ENCODE peak calls at places on chromosomes 13 and 19, in ten cellular contexts. C, E, W, H, B, A, P, I, Y and V are unnamed samples.

GRCh38 chr19:55437410-55437809 is 5.7 kb downstream of the SHISA7 start:
- DNase-seq in I (no peak), B (no peak), C (no peak), W (peak), A (no peak), P (peak), H (peak), E (peak), Y (peak), V (no peak)

GRCh38 chr13:27797228-27797624 is 4.9 kb downstream of the GSX1 start:
- DNase-seq in A (no peak), H (peak), W (no peak), I (no peak), C (no peak), E (no peak), P (peak), Y (peak), B (peak), V (no peak)

GRCh38 chr13:76455960-76456359 is 430.2 kb downstream of the KCTD12 start:
- DNase-seq in A (no peak), C (no peak), Y (no peak), B (no peak), P (peak), W (no peak), E (no peak), H (peak), I (peak), V (no peak)

GRCh38 chr19:940591-941291 is 14.9 kb downstream of the ARID3A start:
- DNase-seq in E (peak), A (peak), W (no peak), C (peak), H (peak), B (peak), I (no peak), P (no peak), Y (no peak), V (no peak)

GRCh38 chr13:51453959-51454703 is 1.3 kb upstream of the INTS6 start:
- DNase-seq in Y (no peak), C (no peak), W (peak), A (no peak), H (peak), B (peak), I (no peak), P (no peak), E (no peak), V (no peak)

GRCh38 chr13:52127783-52128702 is 830 bp downstream of the NEK5 start:
- DNase-seq in C (peak), A (peak), W (peak), Y (peak), B (peak), I (no peak), H (peak), E (peak), P (peak), V (peak)

GRCh38 chr19:11480927-11481776 is at the start of gene ELAVL3:
- DNase-seq in B (peak), A (no peak), C (no peak), E (peak), I (no peak), H (no peak), P (no peak), Y (peak), W (no peak), V (peak)

GRCh38 chr13:32657309-32657708 is 71.1 kb downstream of the PDS5B start:
- DNase-seq in B (no peak), C (no peak), I (no peak), H (peak), E (no peak), P (no peak), A (no peak), W (no peak), Y (no peak), V (no peak)

GRCh38 chr13:42065414-42065813 is 17.0 kb downstream of the DGKH start:
- DNase-seq in C (no peak), Y (no peak), B (no peak), W (no peak), H (no peak), E (no peak), P (no peak), A (no peak), I (no peak), V (no peak)

GRCh38 chr19:10292789-10293636 is 3.3 kb downstream of the ICAM5 start:
- DNase-seq in B (no peak), I (no peak), C (no peak), H (no peak), Y (no peak), P (no peak), W (no peak), A (no peak), E (no peak), V (no peak)

GRCh38 chr13:20559659-20560356 is 7.1 kb upstream of the IFT88 start:
- DNase-seq in C (no peak), P (no peak), A (no peak), I (no peak), Y (no peak), W (no peak), H (no peak), B (no peak), E (no peak), V (no peak)